ENCODE peak calls at places on chromosomes 6 and 20, in six cellular contexts. M, H, P, C, D and F are unnamed samples.

GRCh38 chr20:11509776-11510175 is 407.9 kb upstream of the BTBD3 start:
- DNase-seq in P (no peak), C (no peak), D (no peak), M (no peak), H (no peak), F (no peak)

GRCh38 chr6:30829016-30829415 is 55.3 kb upstream of the DDR1 start:
- DNase-seq in M (no peak), C (no peak), P (no peak), H (no peak), D (no peak), F (no peak)

GRCh38 chr6:39416728-39417127 is 94.2 kb upstream of the KCNK16 start:
- DNase-seq in C (no peak), P (peak; percentile 58), H (peak; percentile 83), D (no peak), M (no peak), F (peak; percentile 73)

GRCh38 chr20:8647868-8648495 is 420.9 kb upstream of the PLCB4 start:
- DNase-seq in P (peak; percentile 83), H (no peak), D (peak; percentile 13), M (no peak), C (no peak), F (no peak)

GRCh38 chr6:7188492-7188891 is 80.7 kb downstream of the RREB1 start:
- DNase-seq in P (no peak), C (no peak), H (no peak), M (no peak), D (peak; percentile 52), F (no peak)

GRCh38 chr6:129370268-129370916 is 339.6 kb downstream of the ARHGAP18 start:
- DNase-seq in M (peak; percentile 53), H (peak; percentile 14), D (peak; percentile 31), C (peak; percentile 45), P (peak; percentile 63), F (no peak)

GRCh38 chr20:29873946-29874345 is 1383.5 kb upstream of the DEFB115 start:
- DNase-seq in C (no peak), D (peak; percentile 55), P (peak; percentile 65), M (peak; percentile 79), H (no peak), F (peak; percentile 6)

GRCh38 chr6:40997256-40997957 is 41.6 kb downstream of the UNC5CL start:
- DNase-seq in C (peak; percentile 82), D (no peak), M (peak; percentile 73), P (peak; percentile 71), H (peak; percentile 20), F (peak; percentile 43)

GRCh38 chr6:122833229-122833556 is 44.1 kb downstream of the SMPDL3A start:
- DNase-seq in M (no peak), H (no peak), P (no peak), C (no peak), D (no peak), F (no peak)

GRCh38 chr6:122839477-122839876 is 50.4 kb downstream of the SMPDL3A start:
- DNase-seq in C (peak; percentile 63), D (peak; percentile 41), H (peak; percentile 16), P (peak; percentile 71), M (peak; percentile 79), F (no peak)

GRCh38 chr6:122832515-122833228 is 43.6 kb downstream of the SMPDL3A start:
- DNase-seq in P (no peak), C (no peak), D (no peak), M (no peak), H (no peak), F (no peak)

GRCh38 chr6:122839906-122840305 is 50.8 kb downstream of the SMPDL3A start:
- DNase-seq in D (no peak), P (no peak), M (no peak), C (no peak), H (no peak), F (no peak)

GRCh38 chr6:122838060-122838780 is 49.2 kb downstream of the SMPDL3A start:
- DNase-seq in C (no peak), P (peak; percentile 33), D (no peak), H (no peak), M (peak; percentile 32), F (no peak)
- TF ChIP-seq CTCF in C (peak; percentile 57), P (peak; percentile 57), D (peak; percentile 60), H (peak; percentile 47), M (peak; percentile 77), F (peak; percentile 65)

DNA sequence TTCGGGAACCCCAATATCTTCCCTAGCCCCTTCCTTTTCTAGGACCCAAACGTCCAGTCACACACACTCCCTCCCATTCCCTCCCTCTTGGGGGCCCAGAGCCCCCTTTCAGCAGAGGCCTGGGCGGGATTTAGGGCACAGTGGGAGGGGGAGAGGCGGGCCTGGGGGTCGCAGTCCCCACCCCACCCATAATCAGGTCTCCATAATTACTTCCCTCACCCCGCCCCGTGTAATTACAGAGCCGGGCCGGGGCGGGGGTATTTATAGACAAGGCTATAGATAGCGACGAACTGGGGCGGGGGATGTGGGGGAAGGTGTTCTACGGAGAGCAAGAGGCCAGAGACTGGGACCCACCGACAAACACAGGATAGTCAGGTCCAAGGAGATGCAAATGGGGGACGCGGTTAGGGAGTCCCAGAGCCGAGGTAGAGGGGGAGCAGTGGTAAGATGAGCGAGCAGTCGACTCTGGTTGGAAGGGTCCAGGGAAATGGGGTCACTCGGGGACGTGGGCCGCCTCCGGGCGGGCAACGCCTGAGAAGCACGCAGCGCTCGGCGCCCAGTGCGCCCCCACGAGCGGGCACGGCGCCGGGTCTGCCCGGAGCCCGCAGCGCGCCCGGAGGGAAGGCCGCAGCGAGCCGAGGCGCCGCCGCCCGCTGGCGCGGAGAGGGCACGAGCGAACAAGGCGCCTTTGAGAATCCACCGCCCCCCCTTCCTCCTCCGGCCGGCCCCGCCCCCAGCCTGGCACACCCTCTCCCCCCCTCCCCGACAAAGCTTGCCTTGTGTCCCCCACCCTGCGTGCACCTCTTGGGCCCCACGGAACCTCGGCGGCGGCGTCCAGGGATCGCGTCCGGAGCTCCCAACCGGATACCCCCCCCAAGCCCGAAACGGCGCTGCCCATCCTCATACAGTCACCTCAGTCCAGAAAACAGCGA is 670 bp upstream of the COL11A2 start:
- DNase-seq in D (no peak), C (no peak), P (peak; percentile 29), M (peak; percentile 56), H (no peak), F (no peak)
- H3K4me3 ChIP-seq in D (no peak overlapping the region), C (no peak overlapping the region), P (peak overlapping the region; percentile 13), M (peak overlapping the region; percentile 23), H (peak overlapping the region; percentile 30), F (peak overlapping the region; percentile 47)

GRCh38 chr6:105733556-105734162 is 330.8 kb upstream of the PREP start:
- DNase-seq in P (peak; percentile 43), M (peak; percentile 43), H (no peak), C (peak; percentile 41), D (peak; percentile 73), F (no peak)
- TF ChIP-seq CTCF in P (peak; percentile 64), M (peak; percentile 63), H (peak; percentile 51), C (peak; percentile 69), D (peak; percentile 99), F (peak; percentile 65)

GRCh38 chr20:24802286-24802820 is 146.7 kb upstream of the CST7 start:
- DNase-seq in P (no peak), M (no peak), H (no peak), C (no peak), D (no peak), F (no peak)
- H3K4me3 ChIP-seq in P (no peak overlapping the region), M (no peak overlapping the region), H (no peak overlapping the region), C (no peak overlapping the region), D (no peak overlapping the region), F (no peak overlapping the region)

DNA sequence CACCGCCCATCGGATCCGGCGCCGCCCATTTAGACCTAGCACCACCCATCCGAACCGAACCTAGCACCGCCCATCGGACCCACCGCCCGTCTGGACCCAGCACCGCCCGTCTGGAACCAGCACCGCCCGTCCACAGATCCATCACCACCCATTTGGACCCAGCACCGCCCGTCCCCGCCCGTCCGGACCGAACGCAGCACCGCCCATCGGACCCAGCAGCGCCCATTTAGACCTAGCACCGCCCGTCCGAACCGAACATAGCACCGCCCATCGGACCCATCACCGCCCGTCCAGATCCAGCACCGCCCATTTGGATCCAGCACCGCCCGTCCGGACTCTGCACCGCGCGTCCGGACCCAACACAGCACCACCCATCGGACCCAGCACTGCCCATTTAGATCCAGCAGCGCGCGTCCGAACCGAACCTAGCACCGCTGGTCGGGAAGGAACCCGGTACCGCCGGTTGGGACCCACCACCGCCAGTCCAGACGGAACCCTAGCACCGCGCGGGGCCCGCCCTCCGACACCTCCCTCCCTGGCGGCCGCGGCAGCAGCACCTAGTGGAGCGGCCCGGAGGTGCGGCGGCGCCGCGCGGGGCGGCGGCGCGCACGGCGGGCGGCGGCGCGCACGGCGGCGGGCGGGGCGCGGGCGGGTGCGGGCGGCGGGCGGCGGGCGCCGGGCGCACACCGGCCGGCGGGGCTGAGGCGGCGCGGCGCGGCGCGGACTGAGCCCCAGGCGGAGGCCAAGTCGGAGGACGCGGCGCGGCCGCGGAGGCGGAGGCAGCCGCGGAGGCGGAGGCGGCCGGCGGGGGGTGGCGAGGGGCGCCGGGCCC is at the start of gene AFDN:
- DNase-seq in C (no peak), H (no peak), M (peak; percentile 93), D (peak; percentile 77), P (peak; percentile 66), F (no peak)
- TF ChIP-seq CTCF in C (peak; percentile 31), H (peak; percentile 31), M (peak; percentile 47), D (peak; percentile 33), P (peak; percentile 37), F (peak; percentile 35)

DNA sequence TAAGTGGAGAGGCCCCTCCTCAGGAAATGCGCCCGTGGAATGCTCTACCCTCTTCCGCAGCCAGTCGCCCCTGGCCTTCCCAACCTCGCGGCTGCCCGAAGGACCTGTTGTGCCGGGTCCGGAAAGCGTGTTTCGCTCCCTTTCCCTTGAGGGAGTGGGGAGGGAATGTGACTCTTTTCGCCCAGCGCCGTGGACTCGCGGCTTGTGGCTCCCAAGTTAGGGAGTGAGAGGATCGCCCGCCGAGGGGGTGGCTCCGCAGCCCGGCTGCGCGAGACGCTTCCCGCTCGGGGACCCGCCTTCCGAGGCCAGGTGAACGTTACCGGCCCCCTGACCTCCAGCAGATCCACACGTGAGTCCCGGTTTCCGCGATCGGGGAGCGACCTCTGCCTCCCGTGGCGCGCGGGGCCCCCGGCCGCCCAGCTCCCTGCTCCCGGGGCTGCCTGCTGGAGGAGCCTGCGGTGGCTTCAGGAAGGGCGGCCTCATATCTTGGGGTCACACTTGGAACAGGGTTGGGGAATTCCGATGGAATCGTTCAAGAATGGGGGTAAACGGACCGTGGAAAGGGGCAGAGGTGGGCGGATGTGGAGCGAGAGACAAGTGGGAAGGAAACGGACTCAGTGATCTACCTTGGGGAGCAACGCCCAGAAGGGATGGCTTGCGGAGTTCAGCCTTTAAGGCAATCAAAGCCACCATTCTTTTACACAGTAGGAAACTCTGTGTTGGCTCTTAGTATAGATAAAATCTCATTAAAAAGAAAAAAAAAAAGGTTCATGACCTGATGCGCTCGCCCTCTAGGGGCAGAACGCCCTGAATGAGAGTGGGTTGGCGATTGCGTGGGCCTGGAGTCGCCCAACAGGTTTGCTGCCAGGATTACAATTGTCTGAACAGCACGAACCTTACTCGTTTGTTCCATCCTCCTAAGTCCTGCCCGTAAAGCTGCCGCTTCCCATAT is 887 bp downstream of the TPD52L1 start:
- DNase-seq in M (peak; percentile 69), D (peak; percentile 4), H (no peak), C (peak; percentile 51), P (no peak), F (no peak)
- H3K4me3 ChIP-seq in M (peak overlapping the region; percentile 94), D (no peak overlapping the region), H (peak overlapping the region; percentile 67), C (peak overlapping the region; percentile 86), P (peak overlapping the region; percentile 52), F (peak overlapping the region; percentile 92)

GRCh38 chr6:78810146-78810545 is 57.2 kb upstream of the IRAK1BP1 start:
- DNase-seq in M (peak; percentile 67), H (peak; percentile 17), C (peak; percentile 31), P (peak; percentile 47), D (no peak), F (no peak)
- TF ChIP-seq CTCF in M (peak; percentile 60), H (peak; percentile 71), C (peak; percentile 67), P (peak; percentile 46), D (peak; percentile 63), F (peak; percentile 78)